ENCODE peak calls at places on chromosomes 16 and 17, in five cellular contexts. S is GM06990, X is GM10248, Z is PC-3, K is body of pancreas. Q is an unnamed sample.

GRCh38 chr17:56679148-56679766 is 85.8 kb downstream of the NOG start:
- DNase-seq in S (no peak), X (peak; percentile 41), Z (peak; percentile 68), K (no peak), Q (no peak)

GRCh38 chr16:58451945-58452401 is 48.0 kb upstream of the NDRG4 start:
- DNase-seq in Z (peak; percentile 84), K (no peak), S (no peak), X (no peak), Q (no peak)

GRCh38 chr17:494601-495195 is 142.1 kb upstream of the RPH3AL start:
- DNase-seq in Z (no peak), S (no peak), K (no peak), X (no peak), Q (no peak)

GRCh38 chr17:8066841-8067775 is 20.4 kb downstream of the ALOX12B start:
- DNase-seq in S (no peak), X (no peak), K (no peak), Z (peak; percentile 71), Q (no peak)

GRCh38 chr16:17367932-17368331 is 102.8 kb downstream of the XYLT1 start:
- DNase-seq in Z (no peak), S (no peak), X (no peak), K (no peak), Q (no peak)

GRCh38 chr16:1089822-1090619 is 6.0 kb downstream of the C1QTNF8 start:
- DNase-seq in K (peak; percentile 72), Z (peak; percentile 45), S (no peak), X (no peak), Q (peak; percentile 73)

GRCh38 chr16:3101841-3102470 is 2.9 kb upstream of the ZSCAN10 start:
- DNase-seq in Z (no peak), X (no peak), S (no peak), K (no peak), Q (no peak)

GRCh38 chr16:89452241-89452640 is 38.1 kb downstream of the ANKRD11 start:
- DNase-seq in K (no peak), Z (no peak), S (no peak), X (no peak), Q (no peak)

GRCh38 chr17:55870044-55870443 is 119.2 kb downstream of the PCTP start:
- DNase-seq in K (no peak), S (no peak), X (no peak), Z (no peak), Q (no peak)

GRCh38 chr17:1399366-1399678 is 700 bp downstream of the YWHAE start:
- DNase-seq in K (no peak), X (no peak), Z (no peak), S (no peak), Q (no peak)

GRCh38 chr17:42459256-42459982 is 741 bp downstream of the ATP6V0A1 start:
- DNase-seq in K (peak; percentile 62), Z (no peak), X (no peak), S (no peak), Q (peak; percentile 70)

GRCh38 chr16:75789237-75789636 is 62.9 kb upstream of the CPHXL start:
- DNase-seq in X (peak; percentile 68), Z (peak; percentile 67), K (no peak), S (no peak), Q (peak; percentile 38)

GRCh38 chr16:84022641-84023040 is 20.0 kb downstream of the SLC38A8 start:
- DNase-seq in Z (no peak), K (no peak), X (no peak), S (no peak), Q (no peak)

GRCh38 chr17:50123649-50124349 is 6.2 kb downstream of the SAMD14 start:
- DNase-seq in K (peak; percentile 45), X (no peak), S (no peak), Z (no peak), Q (no peak)

GRCh38 chr16:69323428-69323827 is 7.0 kb downstream of the PDF start:
- DNase-seq in S (no peak), Z (no peak), X (no peak), K (no peak), Q (no peak)

GRCh38 chr17:1055751-1056645 is 59.1 kb downstream of the TIMM22 start:
- DNase-seq in K (peak; percentile 74), Z (peak; percentile 37), S (no peak), X (peak; percentile 75), Q (peak; percentile 46)

GRCh38 chr16:87075319-87075860 is 241.8 kb downstream of the C16orf95 start:
- DNase-seq in Z (no peak), S (no peak), K (no peak), X (no peak), Q (no peak)

GRCh38 chr17:44108440-44109311 is 14.8 kb downstream of the HDAC5 start:
- DNase-seq in S (no peak), K (peak; percentile 63), X (no peak), Z (no peak), Q (no peak)

GRCh38 chr16:76749780-76750375 is 441.1 kb upstream of the MON1B start:
- DNase-seq in X (no peak), K (no peak), S (no peak), Z (peak; percentile 64), Q (no peak)

GRCh38 chr16:85072947-85073346 is 39.3 kb downstream of the CIBAR2 start:
- DNase-seq in S (no peak), K (no peak), Z (no peak), X (no peak), Q (no peak)

GRCh38 chr17:36566081-36566480 is 21.4 kb downstream of the GGNBP2 start:
- DNase-seq in K (no peak), S (no peak), X (no peak), Z (no peak), Q (no peak)

GRCh38 chr16:66914541-66914940 is 4.1 kb downstream of the CDH16 start:
- DNase-seq in S (no peak), X (no peak), K (no peak), Z (no peak), Q (no peak)

GRCh38 chr16:86490859-86491642 is 19.3 kb upstream of the FOXF1 start:
- DNase-seq in X (no peak), Z (peak; percentile 15), S (no peak), K (no peak), Q (no peak)

GRCh38 chr17:27551701-27552466 is 79.1 kb upstream of the LGALS9 start:
- DNase-seq in Z (peak; percentile 83), X (no peak), S (no peak), K (peak; percentile 56), Q (peak; percentile 46)

GRCh38 chr17:44558349-44559287 is 1.3 kb downstream of the FZD2 start:
- DNase-seq in X (no peak), S (no peak), Z (no peak), K (no peak), Q (no peak)

GRCh38 chr17:71407972-71408371 is 712.8 kb upstream of the SOX9 start:
- DNase-seq in X (no peak), Z (no peak), S (no peak), K (no peak), Q (no peak)

GRCh38 chr17:36591434-36592315 is at the start of gene DHRS11:
- DNase-seq in K (peak; percentile 90), S (peak; percentile 85), Z (peak; percentile 67), X (peak; percentile 95), Q (peak; percentile 99)

GRCh38 chr17:60130466-60130865 is 19.3 kb upstream of the CA4 start:
- DNase-seq in X (no peak), Z (no peak), S (no peak), K (no peak), Q (no peak)

GRCh38 chr17:60128171-60128859 is 21.5 kb upstream of the CA4 start:
- DNase-seq in S (no peak), X (no peak), Z (no peak), K (no peak), Q (no peak)

GRCh38 chr17:60129164-60129563 is 20.6 kb upstream of the CA4 start:
- DNase-seq in Z (no peak), X (no peak), K (no peak), S (no peak), Q (no peak)

GRCh38 chr17:60127068-60128064 is 22.4 kb upstream of the CA4 start:
- DNase-seq in Z (no peak), K (no peak), X (no peak), S (no peak), Q (no peak)
- TF ChIP-seq CTCF in Z (no peak), K (no peak), X (no peak), S (no peak), Q (no peak)

GRCh38 chr16:11570796-11571195 is 15.9 kb downstream of the LITAF start:
- DNase-seq in K (no peak), Z (no peak), X (no peak), S (no peak), Q (no peak)

GRCh38 chr16:11576427-11577289 is 10.1 kb downstream of the LITAF start:
- DNase-seq in S (peak; percentile 48), K (no peak), X (peak; percentile 47), Z (peak; percentile 13), Q (no peak)

GRCh38 chr16:11571549-11571948 is 15.2 kb downstream of the LITAF start:
- DNase-seq in S (no peak), Z (no peak), X (no peak), K (no peak), Q (no peak)

GRCh38 chr16:11572301-11572995 is 14.3 kb downstream of the LITAF start:
- DNase-seq in S (no peak), Z (no peak), X (no peak), K (no peak), Q (no peak)

GRCh38 chr16:11575223-11575589 is 11.5 kb downstream of the LITAF start:
- DNase-seq in Z (no peak), S (no peak), K (no peak), X (no peak), Q (no peak)
- TF ChIP-seq CTCF in Z (no peak), S (no peak), K (no peak), X (no peak), Q (no peak)

GRCh38 chr17:9886141-9886930 is 18.7 kb downstream of the RCVRN start:
- DNase-seq in K (no peak), Z (no peak), S (no peak), X (no peak), Q (no peak)

GRCh38 chr17:9895923-9896322 is 9.1 kb downstream of the RCVRN start:
- DNase-seq in X (no peak), K (no peak), S (no peak), Z (no peak), Q (no peak)

GRCh38 chr17:9887521-9887920 is 17.6 kb downstream of the RCVRN start:
- DNase-seq in S (no peak), K (no peak), X (no peak), Z (peak; percentile 36), Q (no peak)

GRCh38 chr17:9893606-9894005 is 11.5 kb downstream of the RCVRN start:
- DNase-seq in X (no peak), S (no peak), Z (peak; percentile 44), K (no peak), Q (no peak)

GRCh38 chr17:9890124-9890523 is 14.9 kb downstream of the RCVRN start:
- DNase-seq in X (peak; percentile 73), S (no peak), Z (peak; percentile 51), K (no peak), Q (peak; percentile 37)
- TF ChIP-seq CTCF in X (peak; percentile 43), S (peak; percentile 74), Z (peak; percentile 75), K (no peak), Q (no peak)

GRCh38 chr16:55643161-55643970 is 12.4 kb upstream of the SLC6A2 start:
- DNase-seq in Z (no peak), S (no peak), X (no peak), K (peak; percentile 22), Q (no peak)
- TF ChIP-seq CTCF in Z (peak; percentile 23), S (no peak), X (no peak), K (no peak), Q (no peak)

GRCh38 chr17:46872421-46872820 is 21.0 kb downstream of the WNT9B start:
- DNase-seq in X (no peak), S (no peak), Z (no peak), K (no peak), Q (no peak)
- TF ChIP-seq CTCF in X (no peak), S (no peak), Z (no peak), K (no peak), Q (no peak)

GRCh38 chr16:73054131-73054496 is 6.2 kb upstream of the ZFHX3 start:
- DNase-seq in S (no peak), Z (no peak), X (no peak), K (no peak), Q (no peak)
- TF ChIP-seq CTCF in S (no peak), Z (no peak), X (no peak), K (no peak), Q (no peak)